ENCODE peak calls at places on chromosomes 3 and 15, in seven cellular contexts. Z is dorsolateral prefrontal cortex, X is RWPE1, H is left ventricle myocardium inferior, V is fibroblast of lung, T is endothelial cell of umbilical vein, R is progenitor cell of endocrine pancreas. U is an unnamed sample.

GRCh38 chr3:156677120-156677479 is 2.7 kb downstream of the TIPARP start:
- DNase-seq in Z (no peak), X (no peak), H (no peak), V (no peak), T (no peak), R (no peak), U (no peak)

GRCh38 chr3:187694801-187695200 is 7.6 kb downstream of the RTP2 start:
- DNase-seq in Z (no peak), X (no peak), H (no peak), V (peak), T (no peak), R (no peak), U (no peak)

GRCh38 chr3:95705786-95706418 is 1108.5 kb upstream of the EPHA6 start:
- DNase-seq in Z (no peak), X (no peak), H (no peak), V (no peak), T (peak), R (no peak), U (no peak)

GRCh38 chr3:24305795-24306467 is 188.7 kb downstream of the THRB start:
- DNase-seq in Z (no peak), X (no peak), H (no peak), V (peak), T (no peak), R (no peak), U (peak)

GRCh38 chr15:56053046-56053400 is 59.6 kb upstream of the NEDD4 start:
- DNase-seq in Z (no peak), X (no peak), H (no peak), V (no peak), T (no peak), R (no peak), U (no peak)

GRCh38 chr3:150005243-150006102 is 34.8 kb upstream of the PFN2 start:
- DNase-seq in Z (no peak), X (peak), H (no peak), V (peak), T (no peak), R (no peak), U (no peak)

GRCh38 chr3:195522254-195523023 is 20.7 kb downstream of the PPP1R2 start:
- DNase-seq in Z (no peak), X (peak), H (no peak), V (peak), T (peak), R (no peak), U (peak)

GRCh38 chr3:189143321-189143720 is 28.4 kb upstream of the TPRG1 start:
- DNase-seq in Z (no peak), X (no peak), H (no peak), V (no peak), T (no peak), R (no peak), U (no peak)

GRCh38 chr3:182979719-182980191 is 583 bp downstream of the DCUN1D1 start:
- DNase-seq in Z (peak), X (peak), H (no peak), V (no peak), T (peak), R (peak), U (peak)

GRCh38 chr3:168094877-168095610 is 680 bp downstream of the GOLIM4 start:
- DNase-seq in Z (peak), X (peak), H (peak), V (peak), T (peak), R (peak), U (peak)

GRCh38 chr15:88681610-88682221 is 42.9 kb downstream of the ISG20 start:
- DNase-seq in Z (peak), X (no peak), H (no peak), V (no peak), T (no peak), R (no peak), U (no peak)
- TF ChIP-seq CTCF in Z (no peak), X (no peak), H (no peak), V (no peak), T (no peak), R (no peak), U (no peak)

DNA sequence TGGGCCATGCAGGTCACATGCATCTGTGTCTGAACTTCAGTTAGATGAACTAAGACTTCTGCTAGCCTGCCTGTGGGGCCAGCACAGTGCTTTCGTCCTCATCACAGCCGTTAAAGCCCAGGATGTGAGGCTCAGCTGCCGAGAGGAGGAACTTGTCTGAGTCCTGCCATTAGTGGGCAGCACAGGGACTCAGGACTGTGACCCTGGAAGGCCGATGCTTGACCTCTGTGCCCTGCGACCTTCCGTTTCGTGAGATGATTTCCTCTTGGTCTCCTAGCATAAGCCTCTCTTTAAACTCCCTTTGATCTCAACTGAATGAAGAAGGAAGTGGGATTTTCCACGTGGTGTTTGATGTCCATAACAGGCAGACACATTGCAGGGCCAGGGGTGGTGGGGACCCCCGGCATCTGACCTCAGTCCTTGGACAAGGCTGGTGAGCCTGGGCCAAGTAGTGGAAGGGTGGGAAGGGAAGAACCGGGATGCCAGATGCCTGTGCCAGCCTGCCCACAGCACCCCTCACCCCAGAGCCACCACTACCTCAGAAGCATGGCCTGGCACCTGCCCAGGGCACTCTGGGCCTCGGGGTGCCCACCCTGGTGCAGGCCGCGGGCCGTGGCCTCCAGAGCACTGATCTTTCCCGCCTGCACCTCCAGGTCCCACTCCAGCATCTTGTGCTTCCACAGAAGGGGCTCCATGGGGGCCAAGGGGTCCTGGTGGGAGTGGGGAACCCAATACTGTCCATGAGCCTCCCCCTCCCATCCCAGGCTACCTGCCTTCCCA is 21.6 kb downstream of the PLA2G4B start:
- DNase-seq in Z (no peak), X (no peak), H (no peak), V (no peak), T (no peak), R (no peak), U (no peak)
- TF ChIP-seq CTCF in Z (no peak), X (no peak), H (peak), V (no peak), T (no peak), R (no peak), U (no peak)

GRCh38 chr15:26744894-26745293 is 28.0 kb downstream of the GABRB3 start:
- DNase-seq in Z (no peak), X (no peak), H (no peak), V (no peak), T (no peak), R (no peak), U (no peak)
- TF ChIP-seq CTCF in Z (no peak), X (no peak), H (no peak), V (no peak), T (no peak), R (no peak), U (no peak)

DNA sequence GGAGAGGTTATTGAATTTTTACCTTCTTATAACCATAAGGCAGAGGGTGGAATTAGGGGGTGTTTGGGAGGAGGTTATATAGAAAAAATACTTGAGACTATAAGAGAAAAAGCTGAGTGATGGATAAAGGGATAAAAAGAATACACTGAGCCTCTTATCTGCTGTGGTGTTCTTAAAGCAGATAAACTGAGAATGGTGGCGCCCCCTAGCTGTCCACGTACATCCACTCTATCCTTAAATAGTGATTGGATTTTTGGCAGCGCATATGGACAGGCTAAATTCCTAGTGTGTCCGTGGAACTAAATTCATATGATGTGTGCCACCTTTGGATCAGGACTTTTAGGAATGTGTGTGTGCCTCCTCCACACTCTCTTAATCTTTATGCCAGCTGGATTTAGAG is 121.1 kb downstream of the OXSM start:
- DNase-seq in Z (peak), X (no peak), H (no peak), V (peak), T (peak), R (no peak), U (peak)
- TF ChIP-seq CTCF in Z (peak), X (no peak), H (peak), V (peak), T (peak), R (no peak), U (no peak)

GRCh38 chr3:163132111-163132510 is 1635.5 kb downstream of the OTOL1 start:
- DNase-seq in Z (no peak), X (no peak), H (no peak), V (no peak), T (no peak), R (no peak), U (no peak)
- TF ChIP-seq CTCF in Z (no peak), X (no peak), H (no peak), V (no peak), T (no peak), R (no peak), U (no peak)

GRCh38 chr3:152538518-152538917 is 269.8 kb downstream of the MBNL1 start:
- DNase-seq in Z (no peak), X (no peak), H (no peak), V (no peak), T (no peak), R (no peak), U (no peak)

GRCh38 chr3:152540120-152540519 is 271.4 kb downstream of the MBNL1 start:
- DNase-seq in Z (no peak), X (no peak), H (no peak), V (no peak), T (no peak), R (no peak), U (no peak)

GRCh38 chr3:152539191-152539764 is 270.5 kb downstream of the MBNL1 start:
- DNase-seq in Z (no peak), X (no peak), H (no peak), V (no peak), T (no peak), R (no peak), U (no peak)
- TF ChIP-seq CTCF in Z (no peak), X (no peak), H (no peak), V (peak), T (peak), R (no peak), U (no peak)

DNA sequence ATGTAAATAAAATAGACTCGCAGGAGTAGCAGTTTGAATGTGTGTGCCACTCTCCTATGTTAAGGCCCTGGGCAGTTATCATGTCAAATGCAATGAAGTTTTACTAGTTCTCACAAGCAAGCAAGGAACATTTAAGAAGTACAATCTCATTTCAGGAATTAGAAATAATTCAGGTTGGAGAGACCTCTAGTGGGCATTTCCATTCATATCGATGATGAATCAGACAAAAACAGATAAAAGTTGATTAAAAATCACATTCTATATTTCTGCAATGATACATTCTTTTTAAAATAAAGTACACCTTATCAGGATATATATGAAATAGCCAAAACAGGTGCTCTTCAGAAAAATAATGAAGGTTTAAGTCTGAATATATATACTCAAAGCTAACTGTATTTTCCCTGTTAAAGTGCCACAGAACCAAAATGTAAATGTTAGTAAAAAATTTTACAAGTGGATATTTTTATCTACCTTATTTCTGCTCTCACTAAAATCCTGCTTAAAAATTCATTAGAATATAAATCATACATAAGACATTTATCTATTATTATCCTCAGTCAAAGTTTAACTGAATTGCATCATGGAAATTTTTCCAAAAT is 492.4 kb upstream of the FRG2C start:
- DNase-seq in Z (no peak), X (no peak), H (no peak), V (peak), T (no peak), R (no peak), U (peak)
- TF ChIP-seq CTCF in Z (peak), X (peak), H (peak), V (peak), T (no peak), R (peak), U (no peak)

DNA sequence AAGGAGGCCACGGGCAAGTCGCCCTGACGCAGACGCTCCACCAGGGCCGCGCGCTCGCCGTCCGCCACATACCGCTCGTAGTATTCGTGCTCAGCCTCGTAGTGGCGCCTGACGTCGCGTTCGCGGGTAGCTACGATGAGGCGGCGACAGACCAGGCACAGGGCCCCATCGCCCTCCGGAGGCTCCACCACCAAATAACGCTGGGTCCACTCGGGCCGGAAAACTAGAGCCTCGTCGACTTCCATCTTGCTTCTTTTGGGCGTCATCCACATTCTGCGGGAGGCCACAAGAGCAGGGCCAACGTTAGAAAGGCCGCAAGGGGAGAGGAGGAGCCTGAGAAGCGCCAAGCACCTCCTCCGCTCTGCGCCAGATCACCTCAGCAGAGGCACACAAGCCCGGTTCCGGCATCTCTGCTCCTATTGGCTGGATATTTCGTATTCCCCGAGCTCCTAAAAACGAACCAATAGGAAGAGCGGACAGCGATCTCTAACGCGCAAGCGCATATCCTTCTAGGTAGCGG is at the start of gene EPM2AIP1:
- DNase-seq in Z (peak), X (peak), H (no peak), V (no peak), T (no peak), R (peak), U (peak)
- TF ChIP-seq CTCF in Z (peak), X (peak), H (peak), V (peak), T (no peak), R (peak), U (peak)

GRCh38 chr3:4986611-4987373 is 7.6 kb downstream of the BHLHE40 start:
- DNase-seq in Z (peak), X (peak), H (peak), V (peak), T (peak), R (peak), U (peak)
- TF ChIP-seq CTCF in Z (no peak), X (no peak), H (no peak), V (no peak), T (no peak), R (no peak), U (no peak)

GRCh38 chr3:113277886-113278598 is 66.7 kb downstream of the BOC start:
- DNase-seq in Z (no peak), X (no peak), H (no peak), V (no peak), T (no peak), R (no peak), U (no peak)
- TF ChIP-seq CTCF in Z (no peak), X (no peak), H (no peak), V (no peak), T (no peak), R (no peak), U (no peak)